ENCODE peak calls at places on chromosomes 4 and X, in nine cellular contexts. Z is astrocyte, J is NCI-H1436, U is amygdala, S is naive B cell, N is GM03348, O is GM23248, G is NCI-H2081, Y is osteocyte. Q is an unnamed sample.

GRCh38 chrX:15242899-15243555 is 26.9 kb downstream of the ASB9 start:
- DNase-seq in Z (peak), J (peak), U (peak), S (peak), N (peak), O (peak), G (peak), Y (no peak), Q (peak)

GRCh38 chr4:188341428-188341827 is 202.2 kb downstream of the TRIML1 start:
- DNase-seq in Z (no peak), J (no peak), U (no peak), S (no peak), N (no peak), O (no peak), G (no peak), Y (no peak), Q (no peak)

GRCh38 chr4:88831063-88831462 is 133.4 kb upstream of the NAP1L5 start:
- DNase-seq in Z (no peak), J (no peak), U (no peak), S (no peak), N (no peak), O (no peak), G (no peak), Y (no peak), Q (no peak)

GRCh38 chrX:15816453-15816838 is 26.2 kb downstream of the ZRSR2 start:
- DNase-seq in Z (no peak), J (no peak), U (no peak), S (no peak), N (peak), O (peak), G (no peak), Y (no peak), Q (no peak)

GRCh38 chr4:11014199-11014598 is 329.6 kb upstream of the CLNK start:
- DNase-seq in Z (no peak), J (no peak), U (no peak), S (no peak), N (no peak), O (no peak), G (no peak), Y (no peak), Q (no peak)

GRCh38 chr4:179719766-179720470 is 2277.7 kb upstream of the AGA start:
- DNase-seq in Z (no peak), J (no peak), U (no peak), S (no peak), N (no peak), O (no peak), G (no peak), Y (no peak), Q (no peak)

GRCh38 chr4:76850010-76850441 is 47.9 kb downstream of the SOWAHB start:
- DNase-seq in Z (peak), J (no peak), U (no peak), S (no peak), N (peak), O (peak), G (no peak), Y (no peak), Q (no peak)

GRCh38 chr4:156547439-156547838 is 424.2 kb downstream of the PDGFC start:
- DNase-seq in Z (peak), J (no peak), U (no peak), S (no peak), N (peak), O (peak), G (no peak), Y (no peak), Q (no peak)

GRCh38 chr4:53688186-53688790 is 97.0 kb upstream of the LNX1 start:
- DNase-seq in Z (peak), J (no peak), U (peak), S (no peak), N (peak), O (peak), G (no peak), Y (no peak), Q (peak)

GRCh38 chrX:31124536-31124935 is 52.7 kb upstream of the FTHL17 start:
- DNase-seq in Z (no peak), J (no peak), U (no peak), S (no peak), N (no peak), O (no peak), G (peak), Y (no peak), Q (no peak)

GRCh38 chr4:19748911-19749473 is 502.7 kb upstream of the SLIT2 start:
- DNase-seq in Z (peak), J (no peak), U (no peak), S (no peak), N (peak), O (peak), G (no peak), Y (no peak), Q (no peak)